ENCODE peak calls at places on chromosomes 6 and 20, in seven cellular contexts. K is lower lobe of right lung; Y is fibroblast of mammary gland; R is brain microvascular endothelial cell; D is AG09309; H is CD4-positive, CD25-positive, alpha-beta regulatory T cell; O is GM23248. L is an unnamed sample.

GRCh38 chr6:47098570-47098993 is 56.5 kb upstream of the ADGRF1 start:
- DNase-seq in K (no peak), Y (peak), R (no peak), D (no peak), H (no peak), O (no peak), L (peak)

GRCh38 chr6:131400054-131400781 is 172.8 kb upstream of the ARG1 start:
- DNase-seq in K (no peak), Y (peak), R (peak), D (peak), H (no peak), O (peak), L (peak)

GRCh38 chr6:142746524-142746923 is 198.5 kb downstream of the HIVEP2 start:
- DNase-seq in K (no peak), Y (peak), R (no peak), D (no peak), H (peak), O (no peak), L (peak)

GRCh38 chr6:16841241-16841640 is 80.0 kb upstream of the ATXN1 start:
- DNase-seq in K (no peak), Y (no peak), R (no peak), D (no peak), H (no peak), O (peak), L (no peak)

GRCh38 chr6:5468586-5468985 is 207.3 kb downstream of the FARS2 start:
- DNase-seq in K (no peak), Y (no peak), R (no peak), D (no peak), H (no peak), O (peak), L (no peak)

GRCh38 chr6:158744986-158745430 is 74.2 kb downstream of the EZR start:
- DNase-seq in K (no peak), Y (no peak), R (no peak), D (no peak), H (no peak), O (no peak), L (peak)

GRCh38 chr6:41723178-41723935 is 12.1 kb downstream of the TFEB start:
- DNase-seq in K (peak), Y (peak), R (peak), D (peak), H (no peak), O (peak), L (peak)

GRCh38 chr6:138107078-138107751 is at the start of gene PERP:
- DNase-seq in K (peak), Y (peak), R (peak), D (no peak), H (peak), O (peak), L (peak)

GRCh38 chr20:11626551-11626950 is 291.1 kb upstream of the BTBD3 start:
- DNase-seq in K (no peak), Y (no peak), R (no peak), D (no peak), H (no peak), O (no peak), L (no peak)

GRCh38 chr20:15703171-15703911 is 869.9 kb downstream of the KIF16B start:
- DNase-seq in K (no peak), Y (peak), R (peak), D (peak), H (no peak), O (peak), L (no peak)

GRCh38 chr20:17460119-17460518 is 71.1 kb downstream of the BFSP1 start:
- DNase-seq in K (no peak), Y (no peak), R (no peak), D (no peak), H (no peak), O (no peak), L (peak)

GRCh38 chr20:19626896-19627295 is 131.2 kb upstream of the RIN2 start:
- DNase-seq in K (no peak), Y (no peak), R (peak), D (no peak), H (no peak), O (peak), L (peak)

GRCh38 chr6:100751590-100751989 is 129.5 kb downstream of the ASCC3 start:
- DNase-seq in K (no peak), Y (no peak), R (no peak), D (no peak), H (no peak), O (no peak), L (no peak)

GRCh38 chr6:142675925-142676324 is 269.1 kb downstream of the HIVEP2 start:
- DNase-seq in K (no peak), Y (no peak), R (no peak), D (no peak), H (no peak), O (no peak), L (no peak)

GRCh38 chr6:28896505-28897392 is 27.0 kb downstream of the TRIM27 start:
- DNase-seq in K (peak), Y (peak), R (peak), D (no peak), H (peak), O (peak), L (peak)

GRCh38 chr6:131061041-131061770 is 1.8 kb downstream of the EPB41L2 start:
- DNase-seq in K (no peak), Y (peak), R (no peak), D (no peak), H (peak), O (peak), L (peak)

GRCh38 chr20:62795023-62795761 is 1.1 kb upstream of the MRGBP start:
- DNase-seq in K (peak), Y (peak), R (peak), D (no peak), H (peak), O (peak), L (peak)

GRCh38 chr6:136463796-136464542 is 86.3 kb downstream of the MAP7 start:
- DNase-seq in K (no peak), Y (no peak), R (no peak), D (no peak), H (no peak), O (no peak), L (no peak)

GRCh38 chr6:87784690-87785089 is 82.7 kb upstream of the AKIRIN2 start:
- DNase-seq in K (no peak), Y (no peak), R (no peak), D (no peak), H (no peak), O (no peak), L (no peak)

GRCh38 chr20:51647674-51648570 is 105.4 kb upstream of the NFATC2 start:
- DNase-seq in K (no peak), Y (no peak), R (no peak), D (no peak), H (no peak), O (no peak), L (no peak)

GRCh38 chr20:10671850-10672578 is 1.8 kb downstream of the JAG1 start:
- DNase-seq in K (peak), Y (peak), R (no peak), D (no peak), H (peak), O (peak), L (no peak)

GRCh38 chr6:90284236-90284744 is 12.4 kb downstream of the BACH2 start:
- DNase-seq in K (no peak), Y (peak), R (peak), D (peak), H (no peak), O (peak), L (peak)

GRCh38 chr20:8389381-8390368 is 257.6 kb downstream of the PLCB1 start:
- DNase-seq in K (no peak), Y (peak), R (no peak), D (no peak), H (peak), O (peak), L (peak)

GRCh38 chr6:10720229-10720959 is 2.5 kb upstream of the TMEM14C start:
- DNase-seq in K (peak), Y (peak), R (no peak), D (no peak), H (peak), O (peak), L (peak)

GRCh38 chr6:13759025-13759424 is 47.4 kb upstream of the RANBP9 start:
- DNase-seq in K (no peak), Y (no peak), R (no peak), D (no peak), H (no peak), O (no peak), L (no peak)

GRCh38 chr6:46921059-46921458 is 679 bp downstream of the ADGRF5 start:
- DNase-seq in K (no peak), Y (no peak), R (no peak), D (no peak), H (no peak), O (no peak), L (peak)

GRCh38 chr20:4170621-4171537 is 155.5 kb upstream of the RNF24 start:
- DNase-seq in K (no peak), Y (no peak), R (peak), D (no peak), H (no peak), O (no peak), L (peak)

GRCh38 chr6:131510094-131510493 is 62.9 kb upstream of the ARG1 start:
- DNase-seq in K (no peak), Y (no peak), R (no peak), D (no peak), H (no peak), O (no peak), L (no peak)

GRCh38 chr6:2839982-2840793 is 1.5 kb downstream of the SERPINB1 start:
- DNase-seq in K (no peak), Y (no peak), R (no peak), D (no peak), H (no peak), O (peak), L (no peak)
- H3K4me3 ChIP-seq in K (peak), Y (no peak), R (no peak), D (peak), H (peak), O (peak), L (peak)

GRCh38 chr20:32580608-32580969 is 4.5 kb downstream of the NOL4L start:
- DNase-seq in K (no peak), Y (no peak), R (no peak), D (no peak), H (no peak), O (no peak), L (no peak)

GRCh38 chr20:32577023-32577422 is 8.1 kb downstream of the NOL4L start:
- DNase-seq in K (no peak), Y (no peak), R (no peak), D (no peak), H (no peak), O (no peak), L (no peak)

GRCh38 chr20:32580194-32580593 is 4.9 kb downstream of the NOL4L start:
- DNase-seq in K (no peak), Y (no peak), R (no peak), D (no peak), H (no peak), O (no peak), L (no peak)

GRCh38 chr20:32577657-32578056 is 7.5 kb downstream of the NOL4L start:
- DNase-seq in K (no peak), Y (peak), R (peak), D (no peak), H (no peak), O (peak), L (peak)

GRCh38 chr20:32578840-32579239 is 6.3 kb downstream of the NOL4L start:
- DNase-seq in K (no peak), Y (no peak), R (no peak), D (no peak), H (no peak), O (no peak), L (no peak)
- H3K4me3 ChIP-seq in K (no peak), Y (no peak), R (no peak), D (no peak), H (no peak), O (no peak), L (no peak)

GRCh38 chr6:72622094-72622540 is 253 bp downstream of the KCNQ5 start:
- DNase-seq in K (peak), Y (no peak), R (no peak), D (no peak), H (peak), O (peak), L (peak)
- H3K4me3 ChIP-seq in K (peak), Y (peak), R (peak), D (peak), H (no peak), O (peak), L (peak)

DNA sequence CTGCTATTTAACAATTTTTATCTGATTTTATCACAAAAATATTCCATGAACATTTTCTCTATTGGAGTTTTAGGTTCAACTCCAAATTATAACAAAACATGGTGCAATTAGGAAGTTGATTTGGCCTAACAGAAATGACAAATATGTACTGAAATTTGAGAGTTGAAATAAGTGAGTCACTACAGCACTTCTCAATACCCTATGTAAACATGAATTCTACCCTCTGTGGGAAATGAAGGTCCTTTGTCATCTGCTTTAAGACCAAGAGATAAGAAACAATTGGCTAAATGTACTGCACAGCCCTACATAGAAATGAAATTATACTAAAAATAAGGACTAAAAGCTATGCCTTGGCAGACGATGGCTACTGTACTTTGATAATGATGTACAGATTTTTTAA is 86.2 kb upstream of the BEND6 start:
- DNase-seq in K (no peak), Y (peak), R (peak), D (no peak), H (no peak), O (peak), L (peak)
- H3K4me3 ChIP-seq in K (no peak), Y (peak), R (no peak), D (no peak), H (no peak), O (peak), L (no peak)

GRCh38 chr6:63635563-63636515 is at the start of gene PHF3:
- DNase-seq in K (peak), Y (peak), R (peak), D (peak), H (peak), O (peak), L (peak)

GRCh38 chr6:63636516-63636968 is 940 bp downstream of the PHF3 start:
- DNase-seq in K (peak), Y (peak), R (peak), D (no peak), H (peak), O (peak), L (peak)

GRCh38 chr6:63640062-63640461 is 4.5 kb downstream of the PHF3 start:
- DNase-seq in K (no peak), Y (peak), R (peak), D (peak), H (no peak), O (peak), L (peak)

GRCh38 chr6:63635165-63635562 is 438 bp upstream of the PHF3 start:
- DNase-seq in K (no peak), Y (no peak), R (no peak), D (no peak), H (no peak), O (no peak), L (no peak)

DNA sequence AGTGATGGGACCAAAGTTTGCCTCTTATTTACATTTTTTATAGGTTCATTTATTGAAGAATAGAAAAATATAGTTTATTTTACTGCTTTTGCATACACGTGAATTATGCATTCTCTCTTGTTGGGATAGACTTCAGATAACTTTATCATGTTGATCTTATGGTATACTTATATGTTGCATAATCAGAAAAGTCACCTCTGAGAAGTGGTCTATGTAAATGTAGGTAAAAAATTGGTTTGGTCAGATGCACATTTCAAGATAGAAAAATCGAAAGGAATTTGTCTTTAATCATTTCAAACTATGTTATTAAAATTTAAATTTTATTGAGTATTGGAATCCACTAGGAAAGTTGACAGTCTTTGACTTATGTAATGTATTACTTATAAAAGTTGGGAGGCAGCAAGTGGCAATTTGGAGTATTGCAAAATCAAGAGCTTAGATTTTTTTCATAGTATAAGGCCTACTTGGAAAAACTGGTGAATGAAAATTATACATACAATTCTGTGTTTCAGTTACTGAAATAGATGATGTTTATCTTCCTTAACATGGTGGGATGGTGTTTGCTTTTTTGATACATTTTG is 2.4 kb downstream of the PHF3 start:
- DNase-seq in K (no peak), Y (no peak), R (no peak), D (no peak), H (no peak), O (peak), L (peak)
- H3K4me3 ChIP-seq in K (peak), Y (peak), R (no peak), D (no peak), H (peak), O (peak), L (peak)

GRCh38 chr6:65787787-65788186 is 80.8 kb upstream of the EYS start:
- DNase-seq in K (no peak), Y (no peak), R (no peak), D (no peak), H (no peak), O (no peak), L (no peak)
- H3K4me3 ChIP-seq in K (no peak), Y (no peak), R (no peak), D (no peak), H (no peak), O (no peak), L (no peak)

L was measured in cardiac fibroblast.